ENCODE peak calls at places on chromosome 19, in five cellular contexts. K is pancreas, J is EL, H is OCI-LY7, Z is HEK293T. R is an unnamed sample.

GRCh38 chr19:47560999-47561398 is 11.9 kb downstream of the ZNF541 start:
- DNase-seq in K (no peak), J (no peak), H (no peak), Z (no peak), R (no peak)

GRCh38 chr19:4556574-4557185 is 2.8 kb downstream of the SEMA6B start:
- DNase-seq in K (peak), J (peak), H (peak), Z (peak), R (no peak)

GRCh38 chr19:47891923-47892666 is 6.0 kb upstream of the SULT2A1 start:
- DNase-seq in K (no peak), J (no peak), H (no peak), Z (no peak), R (peak)

GRCh38 chr19:2981898-2982297 is 4.5 kb downstream of the TLE6 start:
- DNase-seq in K (no peak), J (no peak), H (no peak), Z (no peak), R (no peak)

GRCh38 chr19:32642771-32643170 is 32.2 kb downstream of the ANKRD27 start:
- DNase-seq in K (no peak), J (no peak), H (no peak), Z (no peak), R (no peak)

GRCh38 chr19:2523630-2524311 is 47.8 kb downstream of the GADD45B start:
- DNase-seq in K (no peak), J (peak), H (no peak), Z (peak), R (no peak)

GRCh38 chr19:32543107-32543900 is 37.7 kb upstream of the PDCD5 start:
- DNase-seq in K (no peak), J (peak), H (no peak), Z (no peak), R (no peak)

GRCh38 chr19:21891086-21891485 is 55.1 kb upstream of the ZNF43 start:
- DNase-seq in K (no peak), J (no peak), H (no peak), Z (no peak), R (no peak)

GRCh38 chr19:48961051-48961649 is 4.0 kb upstream of the FTL start:
- DNase-seq in K (peak), J (no peak), H (no peak), Z (no peak), R (no peak)

GRCh38 chr19:4722671-4723464 is 774 bp downstream of the DPP9 start:
- DNase-seq in K (no peak), J (peak), H (peak), Z (no peak), R (no peak)

GRCh38 chr19:35123573-35123972 is 8.0 kb downstream of the FXYD3 start:
- DNase-seq in K (no peak), J (no peak), H (no peak), Z (no peak), R (no peak)

GRCh38 chr19:28290963-28291657 is 921.8 kb downstream of the UQCRFS1 start:
- DNase-seq in K (no peak), J (no peak), H (no peak), Z (no peak), R (no peak)

GRCh38 chr19:1315470-1316166 is 29.9 kb downstream of the EFNA2 start:
- DNase-seq in K (peak), J (peak), H (no peak), Z (peak), R (peak)

GRCh38 chr19:17687141-17687856 is 855 bp downstream of the UNC13A start:
- DNase-seq in K (no peak), J (no peak), H (no peak), Z (no peak), R (no peak)

GRCh38 chr19:1512671-1513491 is at the start of gene ADAMTSL5:
- DNase-seq in K (peak), J (peak), H (no peak), Z (peak), R (no peak)

GRCh38 chr19:55487884-55488687 is at the start of gene SSC5D:
- DNase-seq in K (peak), J (peak), H (no peak), Z (no peak), R (no peak)

GRCh38 chr19:54470991-54471782 is 1.9 kb downstream of the CDC42EP5 start:
- DNase-seq in K (peak), J (no peak), H (no peak), Z (no peak), R (no peak)

GRCh38 chr19:21586341-21587116 is 81.1 kb downstream of the ZNF429 start:
- DNase-seq in K (peak), J (no peak), H (no peak), Z (no peak), R (no peak)

GRCh38 chr19:3336351-3336679 is 30.1 kb upstream of the NFIC start:
- DNase-seq in K (no peak), J (no peak), H (no peak), Z (no peak), R (no peak)

GRCh38 chr19:18442941-18443340 is 5.0 kb upstream of the ISYNA1 start:
- DNase-seq in K (no peak), J (no peak), H (no peak), Z (no peak), R (no peak)

GRCh38 chr19:35561436-35561835 is 2.0 kb downstream of the ATP4A start:
- DNase-seq in K (no peak), J (no peak), H (no peak), Z (no peak), R (no peak)

GRCh38 chr19:42092350-42092749 is 16.4 kb downstream of the ZNF574 start:
- DNase-seq in K (no peak), J (peak), H (peak), Z (no peak), R (no peak)

GRCh38 chr19:55536366-55536765 is 567 bp downstream of the SBK2 start:
- DNase-seq in K (no peak), J (no peak), H (no peak), Z (no peak), R (no peak)

GRCh38 chr19:35519291-35519690 is 5.8 kb upstream of the DMKN start:
- DNase-seq in K (no peak), J (peak), H (no peak), Z (no peak), R (no peak)

GRCh38 chr19:15621801-15622200 is 6.8 kb downstream of the CYP4F8 start:
- DNase-seq in K (no peak), J (no peak), H (no peak), Z (no peak), R (no peak)